ENCODE peak calls at places on chromosome 18, in six cellular contexts. I, P, B, C, T and R are unnamed samples.

GRCh38 chr18:24538421-24539264 is 78.2 kb downstream of the HRH4 start:
- DNase-seq in B (no peak), T (peak; percentile 51), C (no peak), P (no peak), I (no peak), R (no peak)

GRCh38 chr18:58570360-58571064 is 58.4 kb downstream of the ALPK2 start:
- DNase-seq in T (peak; percentile 67), B (no peak), I (no peak), P (no peak), C (no peak), R (no peak)

GRCh38 chr18:25348361-25349130 is 3.4 kb downstream of the ZNF521 start:
- DNase-seq in B (no peak), T (no peak), I (no peak), P (no peak), C (no peak), R (peak; percentile 2)

GRCh38 chr18:29418136-29418535 is 1241.2 kb upstream of the CDH2 start:
- DNase-seq in B (no peak), P (no peak), C (no peak), T (peak; percentile 83), I (no peak), R (peak; percentile 36)

GRCh38 chr18:54031243-54031642 is 193.2 kb downstream of the MBD2 start:
- DNase-seq in P (no peak), C (no peak), B (no peak), I (no peak), T (no peak), R (no peak)

GRCh38 chr18:78769502-78770113 is 210.0 kb upstream of the SALL3 start:
- DNase-seq in C (no peak), B (no peak), P (no peak), I (no peak), T (no peak), R (no peak)

GRCh38 chr18:61129001-61129400 is 204.2 kb upstream of the CDH20 start:
- DNase-seq in T (no peak), I (no peak), C (no peak), B (no peak), P (no peak), R (no peak)

GRCh38 chr18:8051388-8051787 is 484.3 kb downstream of the PTPRM start:
- DNase-seq in P (no peak), T (no peak), I (no peak), B (no peak), C (no peak), R (no peak)

GRCh38 chr18:67408240-67408639 is 108.3 kb downstream of the DSEL start:
- DNase-seq in P (no peak), B (no peak), I (no peak), T (peak; percentile 57), C (no peak), R (no peak)

GRCh38 chr18:4352746-4353522 is 102.2 kb downstream of the DLGAP1 start:
- DNase-seq in I (no peak), C (no peak), T (no peak), B (no peak), P (no peak), R (peak; percentile 6)

GRCh38 chr18:67139899-67140298 is 376.6 kb downstream of the DSEL start:
- DNase-seq in P (no peak), I (no peak), C (no peak), B (no peak), T (no peak), R (no peak)

GRCh38 chr18:58581265-58581664 is 47.6 kb downstream of the ALPK2 start:
- DNase-seq in C (no peak), T (peak; percentile 99), I (no peak), P (peak; percentile 48), B (no peak), R (peak; percentile 91)

GRCh38 chr18:4060427-4061281 is 394.5 kb downstream of the DLGAP1 start:
- DNase-seq in I (no peak), B (no peak), P (no peak), T (peak; percentile 0), C (no peak), R (no peak)